ENCODE peak calls at places on chromosomes 12 and 14, in six cellular contexts. One of them, this sample, is unnamed.

GRCh38 chr12:59316938-59317337 is 278.9 kb upstream of the SLC16A7 start:
- DNase-seq in mesenchymal stem cell: no peak
- DNase-seq in IMR-90: no peak
- DNase-seq in neuronal stem cell: no peak
- DNase-seq in trophoblast cell: no peak
- DNase-seq in H1: no peak
- DNase-seq in this sample: no peak

GRCh38 chr12:12281134-12281533 is 14.3 kb upstream of the LRP6 start:
- DNase-seq in H1: no peak
- DNase-seq in trophoblast cell: no peak
- DNase-seq in neuronal stem cell: no peak
- DNase-seq in mesenchymal stem cell: no peak
- DNase-seq in IMR-90: no peak
- DNase-seq in this sample: no peak

GRCh38 chr12:12926571-12927071 is 25.3 kb downstream of the GPRC5D start:
- DNase-seq in neuronal stem cell: no peak
- DNase-seq in H1: no peak
- DNase-seq in mesenchymal stem cell: peak; percentile 43
- DNase-seq in trophoblast cell: peak; percentile 60
- DNase-seq in IMR-90: no peak
- DNase-seq in this sample: no peak

GRCh38 chr12:2332266-2332665 is 279.5 kb downstream of the CACNA1C start:
- DNase-seq in IMR-90: peak; percentile 76
- DNase-seq in neuronal stem cell: no peak
- DNase-seq in mesenchymal stem cell: no peak
- DNase-seq in H1: no peak
- DNase-seq in trophoblast cell: no peak
- DNase-seq in this sample: no peak

GRCh38 chr14:23245282-23245681 is 7.5 kb downstream of the RNF212B start:
- DNase-seq in H1: no peak
- DNase-seq in neuronal stem cell: no peak
- DNase-seq in trophoblast cell: no peak
- DNase-seq in mesenchymal stem cell: no peak
- DNase-seq in IMR-90: no peak
- DNase-seq in this sample: no peak

GRCh38 chr12:909861-910260 is 39.6 kb downstream of the RAD52 start:
- DNase-seq in neuronal stem cell: no peak
- DNase-seq in H1: no peak
- DNase-seq in trophoblast cell: no peak
- DNase-seq in mesenchymal stem cell: no peak
- DNase-seq in IMR-90: no peak
- DNase-seq in this sample: no peak

GRCh38 chr12:40999212-40999611 is 188.9 kb upstream of the PDZRN4 start:
- DNase-seq in neuronal stem cell: no peak
- DNase-seq in IMR-90: no peak
- DNase-seq in H1: no peak
- DNase-seq in mesenchymal stem cell: no peak
- DNase-seq in trophoblast cell: no peak
- DNase-seq in this sample: no peak

GRCh38 chr14:99571303-99571986 is 32.6 kb downstream of the CCDC85C start:
- DNase-seq in mesenchymal stem cell: no peak
- DNase-seq in trophoblast cell: no peak
- DNase-seq in H1: no peak
- DNase-seq in IMR-90: no peak
- DNase-seq in neuronal stem cell: no peak
- DNase-seq in this sample: no peak

GRCh38 chr14:76772300-76773187 is 11.3 kb downstream of the VASH1 start:
- DNase-seq in IMR-90: peak; percentile 61
- DNase-seq in mesenchymal stem cell: peak; percentile 95
- DNase-seq in neuronal stem cell: no peak
- DNase-seq in H1: peak; percentile 49
- DNase-seq in trophoblast cell: no peak
- DNase-seq in this sample: peak; percentile 78

GRCh38 chr12:88144037-88144436 is 1.9 kb downstream of the TMTC3 start:
- DNase-seq in mesenchymal stem cell: no peak
- DNase-seq in H1: no peak
- DNase-seq in trophoblast cell: peak; percentile 27
- DNase-seq in IMR-90: no peak
- DNase-seq in neuronal stem cell: no peak
- DNase-seq in this sample: no peak

GRCh38 chr14:20626274-20626673 is 15.2 kb downstream of the OR6S1 start:
- DNase-seq in mesenchymal stem cell: no peak
- DNase-seq in trophoblast cell: no peak
- DNase-seq in H1: no peak
- DNase-seq in IMR-90: no peak
- DNase-seq in neuronal stem cell: no peak
- DNase-seq in this sample: no peak

GRCh38 chr12:124549629-124550028 is 17.8 kb downstream of the NCOR2 start:
- DNase-seq in neuronal stem cell: no peak
- DNase-seq in H1: no peak
- DNase-seq in mesenchymal stem cell: no peak
- DNase-seq in trophoblast cell: no peak
- DNase-seq in IMR-90: no peak
- DNase-seq in this sample: no peak

GRCh38 chr12:51536159-51536558 is 54.9 kb upstream of the SCN8A start:
- DNase-seq in IMR-90: peak; percentile 19
- DNase-seq in trophoblast cell: no peak
- DNase-seq in neuronal stem cell: no peak
- DNase-seq in mesenchymal stem cell: peak; percentile 28
- DNase-seq in H1: no peak
- DNase-seq in this sample: no peak

DNA sequence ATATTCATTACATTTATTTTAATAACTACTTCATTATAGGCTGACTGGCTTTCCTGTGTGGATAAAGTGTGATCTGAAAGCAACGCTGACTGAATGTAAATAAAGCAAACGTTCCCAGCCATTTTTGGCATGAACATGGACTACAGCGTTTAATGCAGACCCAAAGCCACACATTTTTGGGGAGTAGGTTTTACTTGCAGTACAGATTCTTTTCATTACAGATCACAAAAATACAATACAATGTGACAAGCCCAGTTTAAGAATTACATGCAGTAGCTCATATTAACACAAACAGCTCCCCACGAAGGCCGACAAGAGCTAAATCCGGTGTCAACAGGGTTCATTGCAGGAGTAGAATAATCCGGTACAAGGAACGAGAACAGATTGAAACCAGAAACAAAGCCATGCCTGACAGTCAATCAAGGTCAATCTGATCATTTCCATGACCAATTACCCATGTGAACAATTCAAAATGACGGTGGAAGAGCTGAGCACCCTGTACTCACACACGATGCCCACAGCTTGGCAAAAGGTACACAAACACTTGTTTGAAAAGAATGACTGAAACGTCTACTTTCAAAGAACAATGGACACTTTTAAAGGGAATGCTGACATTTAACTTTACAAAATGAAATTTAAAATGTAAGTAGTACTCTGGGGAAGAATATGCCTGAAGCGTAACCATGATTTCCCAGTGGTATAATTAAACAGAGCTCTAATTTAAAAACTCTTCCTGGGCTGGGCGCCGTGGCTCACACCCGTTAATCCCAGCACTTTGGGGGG is 5.3 kb downstream of the BAG5 start:
- DNase-seq in mesenchymal stem cell: no peak
- DNase-seq in H1: no peak
- DNase-seq in trophoblast cell: no peak
- DNase-seq in IMR-90: no peak
- DNase-seq in neuronal stem cell: no peak
- DNase-seq in this sample: no peak
- H4K91ac ChIP-seq in mesenchymal stem cell: no peak overlapping the region
- H4K91ac ChIP-seq in H1: no peak overlapping the region
- H4K91ac ChIP-seq in trophoblast cell: no peak overlapping the region
- H4K91ac ChIP-seq in IMR-90: no peak overlapping the region
- H4K91ac ChIP-seq in neuronal stem cell: no peak overlapping the region
- H4K91ac ChIP-seq in this sample: no peak overlapping the region

DNA sequence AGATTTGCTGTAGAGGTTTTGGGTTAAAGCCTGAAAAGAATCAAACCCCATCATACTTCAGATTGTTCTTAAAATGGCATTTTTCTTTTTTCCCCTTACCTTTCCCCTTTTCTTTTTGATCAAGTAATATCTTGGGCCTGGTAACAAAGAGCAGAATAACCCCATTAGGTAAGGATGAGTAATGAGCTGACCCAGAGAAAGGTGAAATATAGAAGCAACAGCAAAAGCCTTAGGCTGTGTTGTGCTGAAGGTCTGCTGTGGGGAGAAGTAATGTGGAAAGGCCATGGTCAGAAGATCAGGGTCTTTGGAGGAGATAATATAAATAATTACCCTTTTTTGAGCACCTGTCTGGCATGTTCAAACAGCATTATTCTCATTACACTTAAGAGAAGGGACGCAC is 42.3 kb downstream of the MIA2 start:
- DNase-seq in H1: no peak
- DNase-seq in IMR-90: no peak
- DNase-seq in mesenchymal stem cell: no peak
- DNase-seq in neuronal stem cell: no peak
- DNase-seq in trophoblast cell: no peak
- DNase-seq in this sample: no peak
- H4K91ac ChIP-seq in H1: no peak overlapping the region
- H4K91ac ChIP-seq in IMR-90: no peak overlapping the region
- H4K91ac ChIP-seq in mesenchymal stem cell: no peak overlapping the region
- H4K91ac ChIP-seq in neuronal stem cell: no peak overlapping the region
- H4K91ac ChIP-seq in trophoblast cell: no peak overlapping the region
- H4K91ac ChIP-seq in this sample: no peak overlapping the region

GRCh38 chr14:78143489-78144145 is 26.6 kb upstream of the NRXN3 start:
- DNase-seq in IMR-90: peak; percentile 26
- DNase-seq in mesenchymal stem cell: no peak
- DNase-seq in trophoblast cell: no peak
- DNase-seq in neuronal stem cell: no peak
- DNase-seq in H1: no peak
- DNase-seq in this sample: no peak
- H4K91ac ChIP-seq in IMR-90: no peak overlapping the region
- H4K91ac ChIP-seq in mesenchymal stem cell: no peak overlapping the region
- H4K91ac ChIP-seq in trophoblast cell: no peak overlapping the region
- H4K91ac ChIP-seq in neuronal stem cell: no peak overlapping the region
- H4K91ac ChIP-seq in H1: no peak overlapping the region
- H4K91ac ChIP-seq in this sample: no peak overlapping the region

GRCh38 chr14:96130854-96131253 is 73.8 kb upstream of the BDKRB2 start:
- DNase-seq in trophoblast cell: peak; percentile 61
- DNase-seq in IMR-90: peak; percentile 63
- DNase-seq in neuronal stem cell: no peak
- DNase-seq in H1: no peak
- DNase-seq in mesenchymal stem cell: peak; percentile 48
- DNase-seq in this sample: no peak

GRCh38 chr14:96129128-96129736 is 75.4 kb upstream of the BDKRB2 start:
- DNase-seq in IMR-90: no peak
- DNase-seq in H1: no peak
- DNase-seq in mesenchymal stem cell: no peak
- DNase-seq in neuronal stem cell: no peak
- DNase-seq in trophoblast cell: no peak
- DNase-seq in this sample: no peak

GRCh38 chr14:96130391-96130790 is 74.2 kb upstream of the BDKRB2 start:
- DNase-seq in trophoblast cell: no peak
- DNase-seq in mesenchymal stem cell: no peak
- DNase-seq in H1: no peak
- DNase-seq in neuronal stem cell: no peak
- DNase-seq in IMR-90: no peak
- DNase-seq in this sample: no peak

GRCh38 chr14:96134508-96134907 is 70.1 kb upstream of the BDKRB2 start:
- DNase-seq in neuronal stem cell: no peak
- DNase-seq in IMR-90: no peak
- DNase-seq in trophoblast cell: no peak
- DNase-seq in mesenchymal stem cell: no peak
- DNase-seq in H1: no peak
- DNase-seq in this sample: no peak

DNA sequence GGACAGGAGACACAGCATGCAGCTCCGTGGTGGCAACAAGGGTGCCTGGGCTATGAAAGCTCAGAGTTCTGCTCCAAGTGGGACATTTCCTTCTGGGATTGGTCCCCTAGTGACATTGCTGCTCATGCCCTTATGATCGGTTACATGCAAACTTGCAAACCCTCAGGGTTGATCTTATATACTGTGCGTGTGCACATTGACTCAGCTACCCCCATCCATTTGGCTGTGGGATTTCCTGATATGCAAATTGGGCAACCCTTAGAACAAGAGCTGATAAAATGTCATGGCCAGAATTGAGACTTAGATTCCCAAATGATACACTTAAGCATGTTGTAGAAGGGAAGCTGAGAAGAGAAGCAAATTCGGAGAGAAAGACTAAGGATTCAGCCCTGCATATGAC is 72.8 kb upstream of the BDKRB2 start:
- DNase-seq in trophoblast cell: peak; percentile 86
- DNase-seq in H1: no peak
- DNase-seq in mesenchymal stem cell: no peak
- DNase-seq in neuronal stem cell: no peak
- DNase-seq in IMR-90: no peak
- DNase-seq in this sample: no peak
- H4K91ac ChIP-seq in trophoblast cell: peak overlapping the region; percentile 70
- H4K91ac ChIP-seq in H1: no peak overlapping the region
- H4K91ac ChIP-seq in mesenchymal stem cell: no peak overlapping the region
- H4K91ac ChIP-seq in neuronal stem cell: no peak overlapping the region
- H4K91ac ChIP-seq in IMR-90: no peak overlapping the region
- H4K91ac ChIP-seq in this sample: no peak overlapping the region

GRCh38 chr12:19169222-19169621 is 39.7 kb downstream of the PLEKHA5 start:
- DNase-seq in trophoblast cell: no peak
- DNase-seq in IMR-90: no peak
- DNase-seq in H1: no peak
- DNase-seq in mesenchymal stem cell: no peak
- DNase-seq in neuronal stem cell: no peak
- DNase-seq in this sample: no peak
- H4K91ac ChIP-seq in trophoblast cell: no peak overlapping the region
- H4K91ac ChIP-seq in IMR-90: no peak overlapping the region
- H4K91ac ChIP-seq in H1: no peak overlapping the region
- H4K91ac ChIP-seq in mesenchymal stem cell: no peak overlapping the region
- H4K91ac ChIP-seq in neuronal stem cell: no peak overlapping the region
- H4K91ac ChIP-seq in this sample: no peak overlapping the region

DNA sequence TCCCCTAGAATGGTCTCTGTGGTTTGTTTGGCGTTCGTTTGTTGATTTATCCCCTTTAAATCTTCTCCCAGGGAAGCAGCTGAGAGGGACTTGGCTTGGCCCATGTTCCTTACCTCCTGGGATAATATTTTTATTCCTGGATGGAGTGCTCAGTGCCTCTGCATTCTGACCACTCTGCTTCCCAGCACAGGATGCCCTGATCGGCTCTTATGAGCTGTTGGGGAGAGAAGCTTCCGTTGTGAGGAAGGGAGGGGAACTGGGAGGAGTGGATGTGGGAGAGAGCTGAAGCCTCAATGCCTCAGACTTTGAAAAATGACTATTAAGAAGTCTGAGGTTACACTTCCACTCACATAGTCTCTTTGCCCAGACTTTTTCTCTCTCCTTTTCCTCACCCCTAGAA is 114.8 kb downstream of the SMOC1 start:
- DNase-seq in trophoblast cell: no peak
- DNase-seq in IMR-90: peak; percentile 40
- DNase-seq in H1: no peak
- DNase-seq in neuronal stem cell: no peak
- DNase-seq in mesenchymal stem cell: no peak
- DNase-seq in this sample: no peak
- H4K91ac ChIP-seq in trophoblast cell: no peak overlapping the region
- H4K91ac ChIP-seq in IMR-90: peak overlapping the region; percentile 28
- H4K91ac ChIP-seq in H1: no peak overlapping the region
- H4K91ac ChIP-seq in neuronal stem cell: no peak overlapping the region
- H4K91ac ChIP-seq in mesenchymal stem cell: no peak overlapping the region
- H4K91ac ChIP-seq in this sample: no peak overlapping the region

GRCh38 chr12:25213338-25213737 is 18.3 kb downstream of the ETFRF1 start:
- DNase-seq in trophoblast cell: no peak
- DNase-seq in neuronal stem cell: no peak
- DNase-seq in H1: no peak
- DNase-seq in IMR-90: no peak
- DNase-seq in mesenchymal stem cell: no peak
- DNase-seq in this sample: no peak
- H4K91ac ChIP-seq in trophoblast cell: no peak overlapping the region
- H4K91ac ChIP-seq in neuronal stem cell: no peak overlapping the region
- H4K91ac ChIP-seq in H1: no peak overlapping the region
- H4K91ac ChIP-seq in IMR-90: no peak overlapping the region
- H4K91ac ChIP-seq in mesenchymal stem cell: no peak overlapping the region
- H4K91ac ChIP-seq in this sample: no peak overlapping the region